ENCODE peak calls at places on chromosomes 4 and X, in nine cellular contexts. T is HFFc6; B is GM12865; V is dorsolateral prefrontal cortex; D is left lung; G is mucosa of descending colon; J is CD8-positive, alpha-beta T cell; U is RWPE1; S is hepatocyte. Q is an unnamed sample.

GRCh38 chr4:3408793-3409330 is 32.9 kb upstream of the HGFAC start:
- DNase-seq in T (no peak), B (no peak), V (no peak), D (no peak), G (no peak), J (no peak), U (no peak), S (no peak), Q (no peak)

GRCh38 chr4:8645753-8646124 is 53.2 kb downstream of the CPZ start:
- DNase-seq in T (no peak), B (no peak), V (no peak), D (no peak), G (no peak), J (no peak), U (no peak), S (no peak), Q (no peak)

GRCh38 chr4:109078724-109079123 is 223.7 kb downstream of the COL25A1 start:
- DNase-seq in T (peak; percentile 41), B (no peak), V (no peak), D (no peak), G (no peak), J (no peak), U (no peak), S (no peak), Q (no peak)

GRCh38 chr4:168208957-168209614 is 109.5 kb downstream of the DDX60 start:
- DNase-seq in T (no peak), B (no peak), V (no peak), D (no peak), G (peak; percentile 61), J (no peak), U (no peak), S (no peak), Q (no peak)

GRCh38 chr4:111681751-111682150 is 463.5 kb upstream of the FAM241A start:
- DNase-seq in T (no peak), B (no peak), V (no peak), D (no peak), G (no peak), J (no peak), U (no peak), S (no peak), Q (no peak)

GRCh38 chrX:72130762-72131231 is 918 bp downstream of the RTL5 start:
- DNase-seq in T (no peak), B (no peak), V (no peak), D (no peak), G (no peak), J (no peak), U (no peak), S (no peak), Q (no peak)

GRCh38 chr4:76799718-76800117 is 98.2 kb downstream of the SOWAHB start:
- DNase-seq in T (no peak), B (no peak), V (no peak), D (no peak), G (no peak), J (no peak), U (no peak), S (no peak), Q (no peak)

GRCh38 chr4:118915468-118915867 is 26.8 kb downstream of the SYNPO2 start:
- DNase-seq in T (no peak), B (no peak), V (no peak), D (no peak), G (no peak), J (no peak), U (no peak), S (no peak), Q (no peak)

GRCh38 chr4:41517121-41517520 is 20.8 kb upstream of the LIMCH1 start:
- DNase-seq in T (no peak), B (no peak), V (no peak), D (no peak), G (no peak), J (no peak), U (no peak), S (no peak), Q (no peak)

GRCh38 chrX:10507876-10508275 is 112.5 kb downstream of the MID1 start:
- DNase-seq in T (no peak), B (no peak), V (no peak), D (no peak), G (no peak), J (no peak), U (no peak), S (no peak), Q (no peak)

GRCh38 chr4:5710962-5711478 is at the start of gene EVC:
- DNase-seq in T (peak; percentile 68), B (no peak), V (no peak), D (peak; percentile 85), G (peak; percentile 62), J (peak; percentile 21), U (peak; percentile 70), S (peak; percentile 82), Q (peak; percentile 51)
- TF ChIP-seq CTCF in T (no peak), B (no peak), V (no peak), D (no peak), G (no peak), J (no peak), U (no peak), S (no peak), Q (no peak)

GRCh38 chr4:176377705-176378302 is 58.0 kb downstream of the SPCS3 start:
- DNase-seq in T (peak; percentile 7), B (peak; percentile 44), V (no peak), D (no peak), G (no peak), J (no peak), U (peak; percentile 27), S (peak; percentile 11), Q (no peak)
- TF ChIP-seq CTCF in T (peak; percentile 80), B (peak; percentile 41), V (peak; percentile 64), D (peak; percentile 24), G (no peak), J (no peak), U (peak; percentile 71), S (peak; percentile 59), Q (no peak)

GRCh38 chr4:121698119-121698732 is 1.4 kb upstream of the ANXA5 start:
- DNase-seq in T (no peak), B (no peak), V (peak; percentile 49), D (no peak), G (no peak), J (no peak), U (no peak), S (no peak), Q (no peak)

GRCh38 chr4:121697626-121698025 is 846 bp upstream of the ANXA5 start:
- DNase-seq in T (no peak), B (peak; percentile 64), V (no peak), D (no peak), G (peak; percentile 9), J (no peak), U (no peak), S (no peak), Q (no peak)

GRCh38 chr4:121693450-121693849 is 3.3 kb downstream of the ANXA5 start:
- DNase-seq in T (no peak), B (no peak), V (no peak), D (no peak), G (no peak), J (no peak), U (no peak), S (no peak), Q (no peak)

GRCh38 chr4:121696641-121697461 is at the start of gene ANXA5:
- DNase-seq in T (peak; percentile 88), B (peak; percentile 91), V (peak; percentile 63), D (peak; percentile 91), G (peak; percentile 90), J (peak; percentile 72), U (peak; percentile 84), S (peak; percentile 96), Q (peak; percentile 54)

DNA sequence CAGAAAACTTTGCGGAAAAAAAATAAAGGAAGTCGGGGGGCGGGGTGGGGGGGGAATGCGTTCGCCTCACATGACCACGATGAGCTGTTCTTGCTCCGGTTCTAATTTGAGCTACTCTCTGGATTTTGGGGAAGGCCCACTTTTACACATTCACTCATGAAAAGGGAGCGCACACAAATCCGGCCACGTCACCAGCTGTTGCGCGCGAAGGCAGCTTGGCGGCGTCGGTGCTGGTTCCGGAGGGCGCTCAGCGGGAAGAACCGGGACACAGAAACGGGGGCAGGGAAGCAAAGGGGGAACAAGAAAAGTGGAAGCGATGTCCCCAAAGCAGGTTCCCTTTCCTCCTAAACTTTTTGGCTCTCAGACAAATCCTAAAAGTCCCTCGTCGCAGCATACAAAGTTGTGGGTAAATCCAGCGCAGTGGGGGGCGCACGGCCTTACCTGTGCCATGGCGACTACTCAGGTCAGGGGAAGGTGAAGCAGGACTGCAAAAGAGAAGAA is 590 bp downstream of the ANXA5 start:
- DNase-seq in T (peak; percentile 82), B (peak; percentile 72), V (peak; percentile 70), D (peak; percentile 85), G (peak; percentile 76), J (peak; percentile 58), U (peak; percentile 40), S (peak; percentile 78), Q (peak; percentile 60)
- TF ChIP-seq CTCF in T (no peak), B (no peak), V (peak; percentile 18), D (no peak), G (peak; percentile 17), J (no peak), U (peak; percentile 14), S (peak; percentile 24), Q (no peak)

GRCh38 chr4:31051151-31051550 is 331.0 kb downstream of the PCDH7 start:
- DNase-seq in T (no peak), B (no peak), V (no peak), D (no peak), G (no peak), J (no peak), U (no peak), S (no peak), Q (no peak)

GRCh38 chr4:31043382-31044062 is 323.4 kb downstream of the PCDH7 start:
- DNase-seq in T (no peak), B (no peak), V (no peak), D (no peak), G (no peak), J (no peak), U (no peak), S (no peak), Q (no peak)

GRCh38 chr4:31041385-31041784 is 321.2 kb downstream of the PCDH7 start:
- DNase-seq in T (no peak), B (no peak), V (no peak), D (no peak), G (no peak), J (no peak), U (no peak), S (no peak), Q (no peak)

GRCh38 chr4:31045151-31045550 is 325.0 kb downstream of the PCDH7 start:
- DNase-seq in T (no peak), B (no peak), V (no peak), D (no peak), G (no peak), J (no peak), U (no peak), S (no peak), Q (no peak)

DNA sequence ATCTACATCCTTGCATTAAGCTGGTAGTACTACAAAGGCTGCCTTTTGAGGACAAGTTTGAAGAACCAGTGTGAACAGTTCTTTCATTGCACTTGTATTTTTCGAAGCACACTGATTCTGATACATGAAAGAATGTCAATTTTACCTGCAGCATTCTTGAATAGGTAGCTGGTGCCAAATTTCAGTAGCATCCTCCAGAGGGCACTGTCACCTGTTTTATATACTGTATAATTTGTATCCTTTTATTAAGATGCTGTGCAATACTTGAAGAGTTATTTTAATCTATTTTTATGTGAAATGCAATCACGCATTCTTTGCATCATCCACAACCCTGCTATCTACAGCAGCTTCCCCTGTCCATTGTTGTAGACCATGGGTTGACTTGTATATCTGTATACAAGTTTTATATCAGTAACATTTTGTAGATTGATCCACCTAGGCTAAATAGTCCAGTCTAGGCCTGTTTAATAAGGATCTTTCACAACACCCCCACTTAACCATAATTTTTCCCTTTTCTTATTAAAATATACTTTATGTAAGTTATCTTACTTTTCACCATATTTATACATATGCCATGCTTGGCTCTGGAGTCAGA is 325.7 kb downstream of the PCDH7 start:
- DNase-seq in T (no peak), B (peak; percentile 4), V (no peak), D (no peak), G (peak; percentile 55), J (no peak), U (peak; percentile 19), S (peak; percentile 32), Q (no peak)
- TF ChIP-seq CTCF in T (peak; percentile 31), B (no peak), V (no peak), D (no peak), G (no peak), J (no peak), U (peak; percentile 67), S (peak; percentile 58), Q (no peak)